ENCODE peak calls at places on chromosomes 13 and 19, in eight cellular contexts. I is MCF 10A; Z is NB4; N is NCI-H1436; E is GM03348; D is stimulated activated CD8-positive, alpha-beta memory T cell treated with anti-CD3 and anti-CD28 coated beads, Interleukin-7, amount 100 ng/mL, for 1 hour; P is activated CD4-positive, CD25-positive, alpha-beta regulatory T cell; J is stimulated activated CD4-positive, alpha-beta T cell treated with anti-CD3 and anti-CD28 coated beads, Interleukin-4, amount 100 ng/mL, for 24 hours. Q is an unnamed sample.

GRCh38 chr19:38647368-38647965 is at the start of gene ACTN4:
- DNase-seq in I (peak), Z (peak), N (peak), E (peak), D (peak), P (peak), J (peak), Q (peak)

GRCh38 chr13:29436291-29436690 is 159.2 kb downstream of the SLC7A1 start:
- DNase-seq in I (peak), Z (no peak), N (no peak), E (peak), D (no peak), P (no peak), J (no peak), Q (no peak)

GRCh38 chr13:24053505-24054251 is 106.8 kb upstream of the SPATA13 start:
- DNase-seq in I (peak), Z (peak), N (peak), E (peak), D (peak), P (peak), J (peak), Q (peak)

GRCh38 chr13:36029171-36029570 is 102.0 kb downstream of the DCLK1 start:
- DNase-seq in I (peak), Z (no peak), N (no peak), E (no peak), D (no peak), P (no peak), J (no peak), Q (no peak)

GRCh38 chr19:50548191-50549058 is 19.8 kb downstream of the LRRC4B start:
- DNase-seq in I (no peak), Z (no peak), N (no peak), E (no peak), D (no peak), P (no peak), J (no peak), Q (no peak)

GRCh38 chr19:48616491-48617056 is 1.7 kb upstream of the FAM83E start:
- DNase-seq in I (no peak), Z (no peak), N (no peak), E (no peak), D (no peak), P (no peak), J (no peak), Q (no peak)

GRCh38 chr13:111852701-111853100 is 214.2 kb upstream of the SOX1 start:
- DNase-seq in I (no peak), Z (no peak), N (peak), E (no peak), D (no peak), P (no peak), J (no peak), Q (no peak)

GRCh38 chr19:31070676-31071075 is 278.6 kb downstream of the TSHZ3 start:
- DNase-seq in I (no peak), Z (no peak), N (no peak), E (no peak), D (no peak), P (no peak), J (no peak), Q (no peak)

GRCh38 chr13:94305934-94306333 is 173.5 kb downstream of the DCT start:
- DNase-seq in I (no peak), Z (no peak), N (no peak), E (peak), D (no peak), P (no peak), J (no peak), Q (peak)

GRCh38 chr13:28489536-28489935 is 5.4 kb downstream of the FLT1 start:
- DNase-seq in I (no peak), Z (peak), N (no peak), E (peak), D (no peak), P (no peak), J (no peak), Q (no peak)

GRCh38 chr19:4062576-4063368 is 3.9 kb downstream of the ZBTB7A start:
- DNase-seq in I (no peak), Z (no peak), N (no peak), E (no peak), D (no peak), P (no peak), J (no peak), Q (no peak)

GRCh38 chr13:58960909-58961308 is 1202.8 kb downstream of the DIAPH3 start:
- DNase-seq in I (peak), Z (peak), N (no peak), E (no peak), D (no peak), P (no peak), J (no peak), Q (peak)

GRCh38 chr19:58379276-58379675 is 1.6 kb downstream of the ZNF837 start:
- DNase-seq in I (no peak), Z (no peak), N (no peak), E (no peak), D (no peak), P (no peak), J (no peak), Q (no peak)

GRCh38 chr19:17235618-17236413 is 9.8 kb downstream of the OCEL1 start:
- DNase-seq in I (peak), Z (peak), N (peak), E (peak), D (peak), P (peak), J (peak), Q (peak)

GRCh38 chr19:22882797-22883196 is 50.7 kb downstream of the ZNF723 start:
- DNase-seq in I (peak), Z (peak), N (no peak), E (no peak), D (no peak), P (no peak), J (no peak), Q (peak)

GRCh38 chr19:12801466-12802266 is at the start of the genes PRDX2 and THSD8:
- DNase-seq in I (peak), Z (peak), N (peak), E (peak), D (no peak), P (peak), J (peak), Q (peak)

GRCh38 chr19:4647676-4648644 is 8.6 kb downstream of the TNFAIP8L1 start:
- DNase-seq in I (no peak), Z (no peak), N (no peak), E (no peak), D (no peak), P (no peak), J (no peak), Q (no peak)

GRCh38 chr19:10290876-10291553 is 1.3 kb downstream of the ICAM5 start:
- DNase-seq in I (peak), Z (peak), N (no peak), E (peak), D (no peak), P (no peak), J (peak), Q (no peak)

GRCh38 chr13:50783066-50783465 is 60.4 kb downstream of the DLEU7 start:
- DNase-seq in I (no peak), Z (no peak), N (no peak), E (no peak), D (no peak), P (no peak), J (no peak), Q (no peak)

GRCh38 chr19:46913198-46913851 is 52.5 kb downstream of the ARHGAP35 start:
- DNase-seq in I (no peak), Z (no peak), N (no peak), E (no peak), D (no peak), P (no peak), J (no peak), Q (no peak)

GRCh38 chr13:30826911-30827577 is 79.0 kb upstream of the MEDAG start:
- DNase-seq in I (no peak), Z (no peak), N (no peak), E (no peak), D (no peak), P (no peak), J (no peak), Q (no peak)

GRCh38 chr19:14085309-14085995 is at the start of gene C19orf67:
- DNase-seq in I (no peak), Z (no peak), N (no peak), E (no peak), D (no peak), P (no peak), J (no peak), Q (no peak)

GRCh38 chr13:59111711-59112110 is 1052.0 kb downstream of the DIAPH3 start:
- DNase-seq in I (no peak), Z (no peak), N (no peak), E (peak), D (no peak), P (no peak), J (no peak), Q (no peak)

GRCh38 chr19:56066152-56067023 is 54.7 kb downstream of the ZNF787 start:
- DNase-seq in I (peak), Z (peak), N (peak), E (peak), D (peak), P (peak), J (peak), Q (peak)

GRCh38 chr13:32811297-32811800 is 204.9 kb upstream of the KL start:
- DNase-seq in I (no peak), Z (peak), N (no peak), E (peak), D (no peak), P (no peak), J (no peak), Q (no peak)

GRCh38 chr13:104567114-104567513 is 1500.9 kb upstream of the SLC10A2 start:
- DNase-seq in I (no peak), Z (no peak), N (no peak), E (no peak), D (no peak), P (no peak), J (no peak), Q (no peak)